ENCODE peak calls at places on chromosomes 3 and 15, in four cellular contexts. One of them, this sample, is unnamed.

GRCh38 chr3:37144806-37145205 is 29.6 kb downstream of the LRRFIP2 start:
- DNase-seq in left ventricle myocardium inferior: no peak
- DNase-seq in nephron progenitor cell: no peak
- DNase-seq in IMR-90: no peak
- DNase-seq in this sample: no peak

GRCh38 chr3:38397320-38397719 is 50.7 kb downstream of the XYLB start:
- DNase-seq in IMR-90: peak
- DNase-seq in left ventricle myocardium inferior: peak
- DNase-seq in nephron progenitor cell: peak
- DNase-seq in this sample: no peak

GRCh38 chr3:146375214-146375613 is 94.1 kb downstream of the PLSCR2 start:
- DNase-seq in left ventricle myocardium inferior: no peak
- DNase-seq in nephron progenitor cell: no peak
- DNase-seq in IMR-90: peak
- DNase-seq in this sample: no peak

GRCh38 chr3:127443581-127444375 is 146.8 kb downstream of the TPRA1 start:
- DNase-seq in IMR-90: no peak
- DNase-seq in left ventricle myocardium inferior: no peak
- DNase-seq in nephron progenitor cell: no peak
- DNase-seq in this sample: no peak

GRCh38 chr3:29181149-29181780 is 99.6 kb upstream of the RBMS3 start:
- DNase-seq in left ventricle myocardium inferior: no peak
- DNase-seq in nephron progenitor cell: no peak
- DNase-seq in IMR-90: no peak
- DNase-seq in this sample: no peak

GRCh38 chr3:63818282-63819150 is 583 bp upstream of the C3orf49 start:
- DNase-seq in IMR-90: peak
- DNase-seq in left ventricle myocardium inferior: peak
- DNase-seq in nephron progenitor cell: peak
- DNase-seq in this sample: peak

GRCh38 chr3:122021811-122022401 is at the start of gene ILDR1:
- DNase-seq in left ventricle myocardium inferior: no peak
- DNase-seq in IMR-90: no peak
- DNase-seq in nephron progenitor cell: peak
- DNase-seq in this sample: no peak

GRCh38 chr3:150739877-150740645 is 22.9 kb downstream of the SIAH2 start:
- DNase-seq in left ventricle myocardium inferior: no peak
- DNase-seq in IMR-90: no peak
- DNase-seq in nephron progenitor cell: no peak
- DNase-seq in this sample: no peak

GRCh38 chr15:43867096-43867495 is 40.3 kb downstream of the WDR76 start:
- DNase-seq in nephron progenitor cell: no peak
- DNase-seq in left ventricle myocardium inferior: no peak
- DNase-seq in IMR-90: no peak
- DNase-seq in this sample: no peak

GRCh38 chr15:45099549-45100165 is 14.3 kb downstream of the DUOX2 start:
- DNase-seq in nephron progenitor cell: no peak
- DNase-seq in IMR-90: no peak
- DNase-seq in left ventricle myocardium inferior: no peak
- DNase-seq in this sample: no peak

GRCh38 chr3:11530153-11530721 is 113.5 kb downstream of the VGLL4 start:
- DNase-seq in left ventricle myocardium inferior: peak
- DNase-seq in nephron progenitor cell: peak
- DNase-seq in IMR-90: peak
- DNase-seq in this sample: peak

GRCh38 chr3:72031581-72031980 is 246.6 kb upstream of the PROK2 start:
- DNase-seq in nephron progenitor cell: no peak
- DNase-seq in IMR-90: peak
- DNase-seq in left ventricle myocardium inferior: peak
- DNase-seq in this sample: peak

GRCh38 chr3:141237701-141238521 is 6.3 kb downstream of the PXYLP1 start:
- DNase-seq in IMR-90: no peak
- DNase-seq in left ventricle myocardium inferior: peak
- DNase-seq in nephron progenitor cell: no peak
- DNase-seq in this sample: no peak

GRCh38 chr15:78640840-78641733 is at the start of gene CHRNB4:
- DNase-seq in left ventricle myocardium inferior: no peak
- DNase-seq in nephron progenitor cell: peak
- DNase-seq in IMR-90: no peak
- DNase-seq in this sample: no peak

GRCh38 chr3:89558711-89559110 is 451.3 kb downstream of the EPHA3 start:
- DNase-seq in IMR-90: no peak
- DNase-seq in left ventricle myocardium inferior: no peak
- DNase-seq in nephron progenitor cell: no peak
- DNase-seq in this sample: no peak

GRCh38 chr3:88936837-88937236 is 170.6 kb upstream of the EPHA3 start:
- DNase-seq in nephron progenitor cell: no peak
- DNase-seq in left ventricle myocardium inferior: no peak
- DNase-seq in IMR-90: no peak
- DNase-seq in this sample: no peak

GRCh38 chr3:64257096-64257755 is 32.0 kb upstream of the PRICKLE2 start:
- DNase-seq in IMR-90: no peak
- DNase-seq in left ventricle myocardium inferior: no peak
- DNase-seq in nephron progenitor cell: no peak
- DNase-seq in this sample: no peak

GRCh38 chr3:171526869-171527268 is 66.7 kb upstream of the TNIK start:
- DNase-seq in IMR-90: peak
- DNase-seq in left ventricle myocardium inferior: no peak
- DNase-seq in nephron progenitor cell: no peak
- DNase-seq in this sample: peak

GRCh38 chr3:171284308-171285075 is 175.7 kb downstream of the TNIK start:
- DNase-seq in nephron progenitor cell: no peak
- DNase-seq in IMR-90: peak
- DNase-seq in left ventricle myocardium inferior: no peak
- DNase-seq in this sample: peak

GRCh38 chr3:182962162-182962561 is 18.2 kb downstream of the DCUN1D1 start:
- DNase-seq in left ventricle myocardium inferior: no peak
- DNase-seq in nephron progenitor cell: no peak
- DNase-seq in IMR-90: no peak
- DNase-seq in this sample: no peak

GRCh38 chr3:46862689-46863020 is 589 bp downstream of the MYL3 start:
- DNase-seq in left ventricle myocardium inferior: peak
- DNase-seq in IMR-90: no peak
- DNase-seq in nephron progenitor cell: no peak
- DNase-seq in this sample: no peak

GRCh38 chr3:128804017-128804816 is 75.2 kb upstream of the ACAD9 start:
- DNase-seq in left ventricle myocardium inferior: no peak
- DNase-seq in IMR-90: peak
- DNase-seq in nephron progenitor cell: no peak
- DNase-seq in this sample: no peak

GRCh38 chr3:61564405-61565059 is 3.2 kb downstream of the PTPRG start:
- DNase-seq in left ventricle myocardium inferior: peak
- DNase-seq in nephron progenitor cell: peak
- DNase-seq in IMR-90: peak
- DNase-seq in this sample: no peak

GRCh38 chr3:9468460-9468859 is 71.0 kb downstream of the SETD5 start:
- DNase-seq in IMR-90: peak
- DNase-seq in left ventricle myocardium inferior: no peak
- DNase-seq in nephron progenitor cell: no peak
- DNase-seq in this sample: no peak

GRCh38 chr3:184351511-184352148 is 9.8 kb downstream of the CLCN2 start:
- DNase-seq in left ventricle myocardium inferior: no peak
- DNase-seq in IMR-90: no peak
- DNase-seq in nephron progenitor cell: no peak
- DNase-seq in this sample: no peak

GRCh38 chr3:66468016-66468735 is 32.6 kb downstream of the LRIG1 start:
- DNase-seq in left ventricle myocardium inferior: no peak
- DNase-seq in nephron progenitor cell: no peak
- DNase-seq in IMR-90: peak
- DNase-seq in this sample: peak

GRCh38 chr3:67683522-67683921 is 29.1 kb upstream of the SUCLG2 start:
- DNase-seq in left ventricle myocardium inferior: no peak
- DNase-seq in nephron progenitor cell: no peak
- DNase-seq in IMR-90: no peak
- DNase-seq in this sample: no peak

GRCh38 chr3:149342413-149343340 is 9.2 kb upstream of the TM4SF18 start:
- DNase-seq in nephron progenitor cell: no peak
- DNase-seq in left ventricle myocardium inferior: no peak
- DNase-seq in IMR-90: peak
- DNase-seq in this sample: peak

GRCh38 chr3:123286308-123287023 is 84.7 kb downstream of the SEC22A start:
- DNase-seq in left ventricle myocardium inferior: no peak
- DNase-seq in nephron progenitor cell: peak
- DNase-seq in IMR-90: peak
- DNase-seq in this sample: no peak

GRCh38 chr3:100753846-100754245 is 44.6 kb downstream of the TFG start:
- DNase-seq in IMR-90: peak
- DNase-seq in left ventricle myocardium inferior: no peak
- DNase-seq in nephron progenitor cell: no peak
- DNase-seq in this sample: no peak

GRCh38 chr3:14507757-14508504 is 32.2 kb downstream of the GRIP2 start:
- DNase-seq in left ventricle myocardium inferior: no peak
- DNase-seq in IMR-90: no peak
- DNase-seq in nephron progenitor cell: no peak
- DNase-seq in this sample: no peak

GRCh38 chr15:89137926-89138325 is 49.7 kb downstream of the ABHD2 start:
- DNase-seq in IMR-90: no peak
- DNase-seq in nephron progenitor cell: no peak
- DNase-seq in left ventricle myocardium inferior: no peak
- DNase-seq in this sample: no peak

GRCh38 chr15:89140595-89140994 is 52.3 kb downstream of the ABHD2 start:
- DNase-seq in left ventricle myocardium inferior: no peak
- DNase-seq in IMR-90: no peak
- DNase-seq in nephron progenitor cell: no peak
- DNase-seq in this sample: no peak

GRCh38 chr15:89141885-89142284 is 53.6 kb downstream of the ABHD2 start:
- DNase-seq in left ventricle myocardium inferior: no peak
- DNase-seq in nephron progenitor cell: no peak
- DNase-seq in IMR-90: peak
- DNase-seq in this sample: no peak

GRCh38 chr15:89138999-89139612 is 50.9 kb downstream of the ABHD2 start:
- DNase-seq in nephron progenitor cell: no peak
- DNase-seq in left ventricle myocardium inferior: no peak
- DNase-seq in IMR-90: peak
- DNase-seq in this sample: no peak

GRCh38 chr15:89139613-89140499 is 51.6 kb downstream of the ABHD2 start:
- DNase-seq in nephron progenitor cell: no peak
- DNase-seq in left ventricle myocardium inferior: no peak
- DNase-seq in IMR-90: no peak
- DNase-seq in this sample: no peak
- TF ChIP-seq CTCF in nephron progenitor cell: no peak
- TF ChIP-seq CTCF in left ventricle myocardium inferior: peak
- TF ChIP-seq CTCF in IMR-90: peak
- TF ChIP-seq CTCF in this sample: no peak

GRCh38 chr15:65183847-65184159 is 1.3 kb downstream of the CLPX start:
- DNase-seq in nephron progenitor cell: no peak
- DNase-seq in left ventricle myocardium inferior: no peak
- DNase-seq in IMR-90: no peak
- DNase-seq in this sample: no peak
- TF ChIP-seq CTCF in nephron progenitor cell: no peak
- TF ChIP-seq CTCF in left ventricle myocardium inferior: no peak
- TF ChIP-seq CTCF in IMR-90: no peak
- TF ChIP-seq CTCF in this sample: no peak

DNA sequence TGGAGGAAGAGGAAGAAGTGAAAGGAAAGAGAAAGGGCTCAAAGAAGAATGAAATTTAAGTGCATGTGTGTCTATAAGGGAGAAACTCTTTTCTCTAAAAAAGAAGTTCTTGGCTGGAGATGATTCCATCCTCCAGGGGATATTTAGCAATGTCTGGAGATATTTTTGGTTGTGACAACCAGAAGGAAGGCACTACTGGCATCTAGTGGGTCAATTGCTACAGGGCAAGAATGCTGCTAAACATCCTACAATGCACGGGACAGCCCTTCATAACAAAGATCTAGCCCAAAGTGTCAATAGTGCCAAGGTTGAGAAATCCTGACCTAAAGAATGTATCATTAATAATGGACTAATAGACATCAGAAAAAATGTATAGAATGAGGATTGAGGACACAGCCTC is 57.4 kb upstream of the ST3GAL6 start:
- DNase-seq in left ventricle myocardium inferior: no peak
- DNase-seq in IMR-90: no peak
- DNase-seq in nephron progenitor cell: no peak
- DNase-seq in this sample: no peak
- TF ChIP-seq CTCF in left ventricle myocardium inferior: peak
- TF ChIP-seq CTCF in IMR-90: peak
- TF ChIP-seq CTCF in nephron progenitor cell: no peak
- TF ChIP-seq CTCF in this sample: peak

DNA sequence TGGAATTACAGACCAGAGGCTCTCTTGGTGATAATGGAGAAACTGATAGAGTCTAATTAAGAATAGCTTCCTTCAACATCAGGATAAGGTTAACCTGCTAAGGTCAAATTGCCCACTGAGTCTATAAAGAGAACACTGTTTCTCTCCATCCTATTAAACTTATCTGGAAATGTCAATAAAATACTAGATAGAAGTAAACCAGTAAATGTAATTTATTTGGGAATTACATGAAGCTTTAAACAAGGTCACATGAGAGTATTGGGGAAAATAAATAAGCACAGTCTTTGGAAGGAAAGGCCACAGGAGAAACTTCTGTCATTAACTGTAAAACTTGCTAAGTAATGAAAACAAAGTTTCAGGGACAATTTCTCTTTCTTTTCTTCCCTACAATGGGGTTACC is 118.5 kb downstream of the DPH6 start:
- DNase-seq in IMR-90: no peak
- DNase-seq in left ventricle myocardium inferior: no peak
- DNase-seq in nephron progenitor cell: no peak
- DNase-seq in this sample: no peak
- TF ChIP-seq CTCF in IMR-90: no peak
- TF ChIP-seq CTCF in left ventricle myocardium inferior: no peak
- TF ChIP-seq CTCF in nephron progenitor cell: no peak
- TF ChIP-seq CTCF in this sample: no peak